ENCODE peak calls at places on chromosomes 5 and 9, in seven cellular contexts. B is sigmoid colon, C is gastrocnemius medialis, V is body of pancreas, I is tibial nerve, A is ovary, P is uterus. F is an unnamed sample.

GRCh38 chr9:88007291-88007650 is 32.9 kb upstream of the CDK20 start:
- DNase-seq in C (no peak), B (no peak), I (no peak), A (no peak), V (no peak), P (no peak), F (no peak)

GRCh38 chr5:108729306-108729645 is 18.4 kb upstream of the FER start:
- DNase-seq in I (no peak), B (no peak), P (no peak), V (no peak), A (no peak), C (no peak), F (no peak)

GRCh38 chr5:38706376-38706775 is 139.4 kb upstream of the OSMR start:
- DNase-seq in I (no peak), B (no peak), P (no peak), C (no peak), A (no peak), V (no peak), F (no peak)

GRCh38 chr5:57749396-57749795 is 266.8 kb upstream of the ACTBL2 start:
- DNase-seq in C (no peak), I (no peak), B (no peak), V (no peak), P (no peak), A (no peak), F (no peak)

GRCh38 chr9:82903503-82903902 is 159.4 kb downstream of the RASEF start:
- DNase-seq in P (no peak), A (no peak), B (no peak), C (no peak), I (no peak), V (no peak), F (no peak)

GRCh38 chr9:759983-760715 is 81.3 kb upstream of the DMRT1 start:
- DNase-seq in B (peak; percentile 52), P (no peak), I (no peak), V (no peak), C (no peak), A (no peak), F (no peak)

GRCh38 chr5:142841511-142842255 is 71.5 kb downstream of the ARHGAP26 start:
- DNase-seq in C (no peak), P (peak; percentile 80), I (peak; percentile 33), B (peak; percentile 79), A (no peak), V (no peak), F (no peak)

GRCh38 chr5:132641241-132641723 is 16.7 kb upstream of the IL13 start:
- DNase-seq in V (no peak), C (no peak), I (no peak), B (no peak), P (no peak), A (no peak), F (no peak)

GRCh38 chr9:129464972-129465833 is 155.7 kb downstream of the C9orf50 start:
- DNase-seq in I (peak; percentile 33), P (peak; percentile 60), V (no peak), B (peak; percentile 81), C (no peak), A (peak; percentile 78), F (peak; percentile 60)

GRCh38 chr9:136156216-136157120 is 37.8 kb upstream of the TMEM250 start:
- DNase-seq in A (no peak), I (no peak), C (no peak), B (no peak), V (no peak), P (no peak), F (no peak)

GRCh38 chr9:106798021-106798799 is 64.8 kb upstream of the ZNF462 start:
- DNase-seq in B (no peak), I (no peak), A (no peak), V (no peak), P (no peak), C (no peak), F (no peak)

GRCh38 chr9:87812375-87813118 is 70.1 kb upstream of the SPATA31E1 start:
- DNase-seq in V (no peak), B (no peak), P (no peak), A (peak; percentile 51), C (no peak), I (no peak), F (peak; percentile 29)

GRCh38 chr5:64518784-64519183 is 13.0 kb downstream of the RGS7BP start:
- DNase-seq in A (no peak), V (no peak), I (no peak), B (no peak), C (no peak), P (no peak), F (no peak)

GRCh38 chr9:87229127-87229526 is 268.5 kb upstream of the DAPK1 start:
- DNase-seq in V (no peak), B (no peak), P (no peak), C (no peak), A (no peak), I (no peak), F (no peak)

GRCh38 chr9:76203373-76203772 is 190.9 kb downstream of the RFK start:
- DNase-seq in A (no peak), B (no peak), I (no peak), C (no peak), P (no peak), V (peak; percentile 48), F (peak; percentile 60)

GRCh38 chr5:57468481-57469165 is 14.0 kb downstream of the ACTBL2 start:
- DNase-seq in A (no peak), V (no peak), P (no peak), B (no peak), I (no peak), C (no peak), F (no peak)

GRCh38 chr9:100352201-100352726 is 478 bp downstream of the TEX10 start:
- DNase-seq in C (peak; percentile 6), A (no peak), P (peak; percentile 15), I (no peak), B (peak; percentile 66), V (peak; percentile 17), F (peak; percentile 44)

GRCh38 chr9:73042155-73042554 is 89.3 kb upstream of the ALDH1A1 start:
- DNase-seq in I (no peak), C (no peak), V (no peak), A (no peak), P (no peak), B (no peak), F (no peak)

GRCh38 chr9:70791936-70792335 is 329.5 kb downstream of the TRPM3 start:
- DNase-seq in B (no peak), C (no peak), I (no peak), P (no peak), V (no peak), A (no peak), F (no peak)

GRCh38 chr9:21294325-21294724 is 10.8 kb downstream of the IFNA5 start:
- DNase-seq in P (no peak), C (no peak), I (no peak), V (peak; percentile 75), A (no peak), B (no peak), F (no peak)

GRCh38 chr5:31113101-31113500 is 80.4 kb upstream of the CDH6 start:
- DNase-seq in C (no peak), V (no peak), B (no peak), P (no peak), I (no peak), A (no peak), F (no peak)

GRCh38 chr9:87122947-87123685 is 175.8 kb upstream of the GAS1 start:
- DNase-seq in I (no peak), P (peak; percentile 48), A (no peak), C (no peak), B (no peak), V (no peak), F (no peak)

GRCh38 chr5:14492341-14492964 is 89.1 kb upstream of the OTULINL start:
- DNase-seq in I (no peak), P (no peak), V (no peak), A (no peak), C (no peak), B (no peak), F (no peak)

GRCh38 chr9:98132806-98133631 is 14.0 kb upstream of the TRIM14 start:
- DNase-seq in P (no peak), B (peak; percentile 45), V (no peak), I (no peak), C (no peak), A (no peak), F (no peak)

DNA sequence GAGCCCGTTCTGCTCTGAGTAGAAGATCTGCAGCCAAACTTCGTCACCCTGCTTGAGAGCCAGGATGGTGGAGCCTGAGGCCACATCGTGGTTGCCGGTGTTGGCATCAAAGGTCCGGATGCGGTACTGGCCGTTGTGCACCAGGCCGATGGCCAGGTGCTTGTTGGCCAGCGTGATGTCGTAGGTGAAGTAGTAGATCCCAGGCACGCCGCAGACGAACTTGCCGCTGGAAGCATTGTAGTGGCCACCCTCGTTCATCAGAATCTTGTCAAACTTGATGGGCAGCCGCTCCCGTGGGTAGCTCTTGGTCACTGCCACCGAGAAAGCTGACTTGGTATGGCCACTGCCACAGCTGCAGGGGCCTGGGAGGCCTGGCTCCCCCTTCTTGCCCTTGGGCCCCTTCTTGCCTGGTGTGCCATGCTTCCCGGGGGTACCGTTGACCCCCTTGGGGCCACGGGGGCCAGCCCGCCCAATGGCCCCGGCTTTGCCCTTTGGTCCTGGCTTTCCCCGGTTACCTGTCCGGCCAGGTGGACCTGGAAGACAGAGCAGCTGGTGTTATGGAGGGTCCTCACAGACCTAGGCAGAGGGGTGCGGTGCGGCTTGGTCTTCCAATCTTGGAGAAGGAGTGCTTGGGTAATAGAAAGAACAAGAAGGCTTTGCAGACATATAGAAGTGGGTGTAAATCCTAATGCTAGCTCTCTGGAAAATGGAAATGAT is 21.0 kb downstream of the C1QTNF2 start:
- DNase-seq in V (no peak), A (no peak), C (no peak), B (no peak), P (no peak), I (no peak), F (no peak)
- H3K36me3 ChIP-seq in V (no peaks in the 10 kb centered on the region), A (no peaks in the 10 kb centered on the region), C (no peaks in the 10 kb centered on the region), B (no peaks in the 10 kb centered on the region), P (no peaks in the 10 kb centered on the region), I (no peaks in the 10 kb centered on the region), F (no peaks in the 10 kb centered on the region)

GRCh38 chr9:101440714-101441230 is 5.2 kb upstream of the ALDOB start:
- DNase-seq in V (no peak), A (no peak), I (no peak), P (no peak), C (no peak), B (no peak), F (no peak)
- TF ChIP-seq POLR2A in V (no peak), A (no peak), I (no peak), P (no peak), C (no peak), B (no peak), F (no peak)

DNA sequence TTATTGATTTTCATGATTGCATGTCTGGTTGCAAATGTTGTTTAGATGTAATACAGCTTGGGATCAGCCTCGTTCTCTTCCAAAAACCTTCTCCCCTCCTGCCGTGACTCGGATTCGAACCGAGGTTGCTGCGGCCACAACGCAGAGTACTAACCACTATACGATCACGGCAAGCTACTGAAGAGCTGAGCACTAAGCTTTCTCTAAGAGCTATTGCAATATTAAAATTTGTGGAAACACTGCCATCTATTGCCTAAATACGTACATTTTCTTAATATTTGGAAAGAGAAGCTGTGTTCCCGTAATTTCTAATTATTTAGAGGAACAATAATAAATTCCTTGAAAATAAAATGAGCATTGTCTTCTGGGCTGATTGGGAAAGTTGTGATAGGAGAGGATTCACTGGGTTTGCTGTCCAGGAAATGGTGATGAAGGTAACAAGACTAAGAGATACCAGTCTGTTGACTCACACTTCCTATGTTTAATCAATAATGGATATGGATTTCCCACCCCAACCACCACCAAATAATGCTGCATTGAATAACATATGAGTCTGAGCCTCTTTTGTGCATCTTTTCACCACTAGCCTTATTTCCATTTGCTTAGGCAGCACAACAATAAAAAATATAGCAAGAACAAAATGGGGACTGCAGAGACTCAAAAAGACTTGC is 120.0 kb upstream of the NFIB start:
- DNase-seq in V (peak; percentile 18), B (no peak), P (peak; percentile 22), C (no peak), I (no peak), A (peak; percentile 62), F (peak; percentile 22)
- TF ChIP-seq CTCF in V (peak; percentile 45), B (no peak), P (peak; percentile 32), C (peak; percentile 10), I (peak; percentile 18), A (peak; percentile 35), F (peak; percentile 26)

GRCh38 chr5:149256451-149256850 is 15.2 kb upstream of the AFAP1L1 start:
- DNase-seq in V (no peak), C (no peak), I (no peak), B (no peak), P (no peak), A (no peak), F (no peak)
- H3K36me3 ChIP-seq in V (no peaks in the 10 kb centered on the region), C (no peaks in the 10 kb centered on the region), I (no peaks in the 10 kb centered on the region), B (no peaks in the 10 kb centered on the region), P (no peaks in the 10 kb centered on the region), A (no peaks in the 10 kb centered on the region), F (no peaks in the 10 kb centered on the region)

F was measured in testis.